ENCODE peak calls at places on chromosomes 7 and 10, in seven cellular contexts. One of them, this sample, is unnamed.

GRCh38 chr10:28925154-28925663 is 247.9 kb downstream of the BAMBI start:
- DNase-seq in adrenal gland: no peak
- DNase-seq in right atrium auricular region: peak; percentile 63
- DNase-seq in OCI-LY7: no peak
- DNase-seq in AG09319: no peak
- DNase-seq in fibroblast of villous mesenchyme: no peak
- DNase-seq in choroid plexus epithelial cell: no peak
- DNase-seq in this sample: no peak

GRCh38 chr10:12466701-12467100 is 117.4 kb downstream of the CAMK1D start:
- DNase-seq in choroid plexus epithelial cell: peak; percentile 62
- DNase-seq in adrenal gland: no peak
- DNase-seq in OCI-LY7: no peak
- DNase-seq in AG09319: no peak
- DNase-seq in fibroblast of villous mesenchyme: no peak
- DNase-seq in right atrium auricular region: no peak
- DNase-seq in this sample: no peak

GRCh38 chr7:156652886-156653568 is 12.5 kb downstream of the RNF32 start:
- DNase-seq in choroid plexus epithelial cell: no peak
- DNase-seq in OCI-LY7: no peak
- DNase-seq in adrenal gland: no peak
- DNase-seq in right atrium auricular region: no peak
- DNase-seq in fibroblast of villous mesenchyme: no peak
- DNase-seq in AG09319: no peak
- DNase-seq in this sample: peak; percentile 38

GRCh38 chr10:59079386-59080226 is 96.8 kb upstream of the PHYHIPL start:
- DNase-seq in OCI-LY7: no peak
- DNase-seq in adrenal gland: peak; percentile 44
- DNase-seq in AG09319: peak; percentile 72
- DNase-seq in fibroblast of villous mesenchyme: peak; percentile 74
- DNase-seq in right atrium auricular region: no peak
- DNase-seq in choroid plexus epithelial cell: peak; percentile 64
- DNase-seq in this sample: peak; percentile 73

GRCh38 chr7:137423321-137423720 is 79.8 kb upstream of the PTN start:
- DNase-seq in adrenal gland: no peak
- DNase-seq in AG09319: no peak
- DNase-seq in OCI-LY7: no peak
- DNase-seq in right atrium auricular region: no peak
- DNase-seq in fibroblast of villous mesenchyme: peak; percentile 62
- DNase-seq in choroid plexus epithelial cell: no peak
- DNase-seq in this sample: peak; percentile 54

GRCh38 chr7:123305840-123306375 is 106.1 kb upstream of the SLC13A1 start:
- DNase-seq in choroid plexus epithelial cell: peak; percentile 29
- DNase-seq in right atrium auricular region: no peak
- DNase-seq in fibroblast of villous mesenchyme: no peak
- DNase-seq in AG09319: no peak
- DNase-seq in adrenal gland: no peak
- DNase-seq in OCI-LY7: no peak
- DNase-seq in this sample: no peak

GRCh38 chr7:75969182-75969581 is 25.2 kb downstream of the TMEM120A start:
- DNase-seq in OCI-LY7: no peak
- DNase-seq in choroid plexus epithelial cell: no peak
- DNase-seq in adrenal gland: peak; percentile 75
- DNase-seq in right atrium auricular region: no peak
- DNase-seq in AG09319: no peak
- DNase-seq in fibroblast of villous mesenchyme: peak; percentile 86
- DNase-seq in this sample: no peak

GRCh38 chr10:110481948-110482347 is 15.8 kb upstream of the DUSP5 start:
- DNase-seq in OCI-LY7: no peak
- DNase-seq in right atrium auricular region: no peak
- DNase-seq in choroid plexus epithelial cell: no peak
- DNase-seq in fibroblast of villous mesenchyme: peak; percentile 37
- DNase-seq in AG09319: no peak
- DNase-seq in adrenal gland: no peak
- DNase-seq in this sample: no peak

GRCh38 chr7:77330169-77330882 is 85.8 kb downstream of the GSAP start:
- DNase-seq in choroid plexus epithelial cell: no peak
- DNase-seq in fibroblast of villous mesenchyme: peak; percentile 62
- DNase-seq in AG09319: no peak
- DNase-seq in right atrium auricular region: no peak
- DNase-seq in adrenal gland: no peak
- DNase-seq in OCI-LY7: peak; percentile 17
- DNase-seq in this sample: no peak

GRCh38 chr7:94174375-94174774 is 170.2 kb upstream of the BET1 start:
- DNase-seq in adrenal gland: no peak
- DNase-seq in AG09319: no peak
- DNase-seq in right atrium auricular region: no peak
- DNase-seq in fibroblast of villous mesenchyme: no peak
- DNase-seq in OCI-LY7: no peak
- DNase-seq in choroid plexus epithelial cell: no peak
- DNase-seq in this sample: no peak

GRCh38 chr7:121076350-121077164 is 88.0 kb downstream of the CPED1 start:
- DNase-seq in OCI-LY7: no peak
- DNase-seq in choroid plexus epithelial cell: peak; percentile 94
- DNase-seq in fibroblast of villous mesenchyme: peak; percentile 89
- DNase-seq in adrenal gland: no peak
- DNase-seq in AG09319: no peak
- DNase-seq in right atrium auricular region: no peak
- DNase-seq in this sample: peak; percentile 79

GRCh38 chr7:82722946-82723345 is 279.4 kb upstream of the CACNA2D1 start:
- DNase-seq in fibroblast of villous mesenchyme: no peak
- DNase-seq in OCI-LY7: no peak
- DNase-seq in adrenal gland: no peak
- DNase-seq in choroid plexus epithelial cell: no peak
- DNase-seq in AG09319: no peak
- DNase-seq in right atrium auricular region: no peak
- DNase-seq in this sample: no peak

GRCh38 chr7:72754312-72754711 is 73.7 kb downstream of the TYW1B start:
- DNase-seq in choroid plexus epithelial cell: peak; percentile 62
- DNase-seq in fibroblast of villous mesenchyme: peak; percentile 13
- DNase-seq in right atrium auricular region: no peak
- DNase-seq in OCI-LY7: no peak
- DNase-seq in adrenal gland: no peak
- DNase-seq in AG09319: no peak
- DNase-seq in this sample: no peak

GRCh38 chr10:119480667-119481066 is 61.9 kb downstream of the RGS10 start:
- DNase-seq in fibroblast of villous mesenchyme: peak; percentile 38
- DNase-seq in adrenal gland: no peak
- DNase-seq in AG09319: no peak
- DNase-seq in OCI-LY7: no peak
- DNase-seq in choroid plexus epithelial cell: no peak
- DNase-seq in right atrium auricular region: no peak
- DNase-seq in this sample: no peak
- TF ChIP-seq CTCF in fibroblast of villous mesenchyme: no peak
- TF ChIP-seq CTCF in adrenal gland: no peak
- TF ChIP-seq CTCF in AG09319: no peak
- TF ChIP-seq CTCF in OCI-LY7: no peak
- TF ChIP-seq CTCF in choroid plexus epithelial cell: no peak
- TF ChIP-seq CTCF in right atrium auricular region: no peak
- TF ChIP-seq CTCF in this sample: no peak

GRCh38 chr10:101760510-101760909 is 15.4 kb downstream of the FGF8 start:
- DNase-seq in choroid plexus epithelial cell: no peak
- DNase-seq in adrenal gland: no peak
- DNase-seq in fibroblast of villous mesenchyme: no peak
- DNase-seq in right atrium auricular region: no peak
- DNase-seq in OCI-LY7: no peak
- DNase-seq in AG09319: no peak
- DNase-seq in this sample: no peak

GRCh38 chr10:101761226-101761625 is 14.7 kb downstream of the FGF8 start:
- DNase-seq in AG09319: no peak
- DNase-seq in OCI-LY7: no peak
- DNase-seq in fibroblast of villous mesenchyme: no peak
- DNase-seq in choroid plexus epithelial cell: no peak
- DNase-seq in adrenal gland: no peak
- DNase-seq in right atrium auricular region: no peak
- DNase-seq in this sample: no peak

GRCh38 chr10:101759354-101760247 is 16.3 kb downstream of the FGF8 start:
- DNase-seq in OCI-LY7: no peak
- DNase-seq in adrenal gland: no peak
- DNase-seq in AG09319: no peak
- DNase-seq in right atrium auricular region: no peak
- DNase-seq in fibroblast of villous mesenchyme: no peak
- DNase-seq in choroid plexus epithelial cell: no peak
- DNase-seq in this sample: no peak

GRCh38 chr10:101762736-101763135 is 13.2 kb downstream of the FGF8 start:
- DNase-seq in OCI-LY7: no peak
- DNase-seq in choroid plexus epithelial cell: no peak
- DNase-seq in AG09319: no peak
- DNase-seq in adrenal gland: no peak
- DNase-seq in right atrium auricular region: no peak
- DNase-seq in fibroblast of villous mesenchyme: no peak
- DNase-seq in this sample: no peak

DNA sequence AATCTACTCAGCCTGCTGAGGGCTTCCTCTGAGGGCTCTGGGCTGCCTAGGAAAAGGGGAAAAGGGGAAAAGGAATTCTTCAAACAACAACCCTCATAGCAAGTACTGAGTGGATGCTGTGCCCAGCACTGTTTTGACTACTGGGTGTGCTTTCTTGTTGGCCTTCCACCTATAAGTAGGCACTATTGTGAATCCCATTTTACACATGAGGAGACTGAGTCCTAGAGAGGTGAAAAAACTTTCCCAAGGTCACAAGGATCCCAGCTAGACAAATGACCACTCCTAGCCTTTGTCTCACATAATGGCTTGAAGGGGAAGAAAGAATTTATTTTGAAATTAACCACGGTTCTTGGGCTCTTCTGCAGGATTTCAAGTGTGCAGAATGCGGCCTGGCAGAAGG is 17.1 kb downstream of the FGF8 start:
- DNase-seq in fibroblast of villous mesenchyme: no peak
- DNase-seq in OCI-LY7: no peak
- DNase-seq in adrenal gland: no peak
- DNase-seq in AG09319: no peak
- DNase-seq in choroid plexus epithelial cell: no peak
- DNase-seq in right atrium auricular region: no peak
- DNase-seq in this sample: no peak
- TF ChIP-seq CTCF in fibroblast of villous mesenchyme: no peak
- TF ChIP-seq CTCF in OCI-LY7: no peak
- TF ChIP-seq CTCF in adrenal gland: no peak
- TF ChIP-seq CTCF in AG09319: no peak
- TF ChIP-seq CTCF in choroid plexus epithelial cell: no peak
- TF ChIP-seq CTCF in right atrium auricular region: no peak
- TF ChIP-seq CTCF in this sample: no peak

DNA sequence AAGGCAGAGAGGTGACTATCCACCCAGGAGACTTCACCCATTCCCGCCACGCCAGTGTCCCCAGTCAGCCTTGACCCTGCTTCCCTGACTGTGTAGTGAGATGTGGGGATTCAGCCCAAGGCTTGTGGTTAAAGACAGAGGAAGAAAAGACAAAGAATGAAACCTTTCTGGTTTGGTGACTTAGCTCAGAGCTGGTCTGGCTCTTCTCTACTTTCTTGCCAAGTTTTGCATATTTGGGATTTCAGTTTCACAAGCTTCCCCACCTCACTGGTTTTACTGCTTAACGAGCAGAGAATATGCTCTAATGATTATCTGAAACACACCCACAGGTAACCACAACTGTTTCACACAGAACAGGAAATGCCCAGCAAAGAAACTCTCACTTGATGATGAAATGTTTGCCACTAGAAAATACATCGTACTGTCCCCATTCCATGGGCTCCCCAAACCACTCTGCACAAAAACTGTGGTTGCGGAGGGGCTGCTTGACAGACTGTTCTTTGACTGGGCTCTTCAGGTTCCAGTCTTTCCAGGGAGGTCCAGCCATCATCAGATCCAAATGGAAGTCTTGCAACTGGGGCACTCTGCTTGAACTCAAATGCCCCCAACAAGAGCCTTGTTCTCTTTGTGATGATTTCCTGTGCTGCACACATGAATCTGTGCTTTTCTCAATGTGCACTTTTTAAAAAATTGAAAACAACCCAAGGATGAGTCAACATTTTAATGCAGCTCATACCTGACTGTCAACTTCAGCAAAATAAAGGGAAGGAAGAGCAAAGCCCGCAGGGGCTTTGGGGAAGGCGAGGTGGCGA is 95.5 kb downstream of the CTBP2 start:
- DNase-seq in fibroblast of villous mesenchyme: peak; percentile 92
- DNase-seq in choroid plexus epithelial cell: peak; percentile 78
- DNase-seq in right atrium auricular region: no peak
- DNase-seq in OCI-LY7: peak; percentile 90
- DNase-seq in AG09319: no peak
- DNase-seq in adrenal gland: no peak
- DNase-seq in this sample: peak; percentile 51
- TF ChIP-seq CTCF in fibroblast of villous mesenchyme: no peak
- TF ChIP-seq CTCF in choroid plexus epithelial cell: no peak
- TF ChIP-seq CTCF in right atrium auricular region: no peak
- TF ChIP-seq CTCF in OCI-LY7: no peak
- TF ChIP-seq CTCF in AG09319: no peak
- TF ChIP-seq CTCF in adrenal gland: no peak
- TF ChIP-seq CTCF in this sample: no peak

DNA sequence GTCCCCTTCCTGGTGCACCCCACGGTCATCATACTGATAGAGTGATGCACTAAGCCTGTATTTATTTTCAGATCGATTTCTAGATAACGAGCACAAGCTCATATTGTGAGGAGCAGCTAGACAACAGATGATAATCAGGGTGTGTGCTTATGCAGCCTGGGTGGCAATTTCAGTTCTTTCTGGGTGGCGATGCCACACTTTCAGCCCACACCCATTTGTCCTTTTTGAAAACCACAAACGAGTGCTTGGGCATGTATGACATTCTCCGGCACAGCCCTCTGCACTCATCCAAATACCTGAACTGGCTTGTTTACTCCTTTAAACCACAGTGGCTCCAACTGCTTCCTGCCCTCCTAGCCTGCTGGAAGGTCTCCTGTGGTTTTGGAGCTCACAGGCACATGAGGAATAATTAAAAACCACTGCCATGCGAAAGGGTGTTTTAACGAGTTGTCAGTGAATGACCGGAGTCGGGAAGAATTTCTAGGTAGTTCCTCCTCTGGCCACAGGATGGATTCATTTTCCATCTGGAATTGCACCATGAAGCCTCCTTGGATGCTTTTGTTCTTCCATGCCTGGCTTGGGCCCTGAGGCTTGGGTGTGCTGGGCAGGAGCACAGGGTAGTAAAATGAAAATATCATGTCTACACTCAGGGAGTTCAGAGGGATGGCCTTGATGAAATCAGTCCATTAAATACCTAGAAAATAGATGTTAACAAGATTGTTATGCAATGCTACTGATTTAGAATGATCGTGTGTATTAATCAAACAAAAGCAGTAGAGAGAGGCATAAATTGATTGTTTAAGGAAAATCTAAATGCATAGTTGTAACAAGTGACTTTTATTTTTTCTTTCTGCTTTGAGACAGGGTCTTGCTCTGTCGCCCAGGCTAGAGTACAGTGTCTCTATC is 52.4 kb upstream of the ITGB1 start:
- DNase-seq in choroid plexus epithelial cell: peak; percentile 84
- DNase-seq in OCI-LY7: no peak
- DNase-seq in adrenal gland: no peak
- DNase-seq in right atrium auricular region: no peak
- DNase-seq in fibroblast of villous mesenchyme: peak; percentile 95
- DNase-seq in AG09319: peak; percentile 79
- DNase-seq in this sample: peak; percentile 89
- TF ChIP-seq CTCF in choroid plexus epithelial cell: peak; percentile 65
- TF ChIP-seq CTCF in OCI-LY7: peak; percentile 26
- TF ChIP-seq CTCF in adrenal gland: peak; percentile 39
- TF ChIP-seq CTCF in right atrium auricular region: peak; percentile 46
- TF ChIP-seq CTCF in fibroblast of villous mesenchyme: peak; percentile 68
- TF ChIP-seq CTCF in AG09319: peak; percentile 48
- TF ChIP-seq CTCF in this sample: peak; percentile 83

GRCh38 chr7:128162666-128163065 is 78.4 kb upstream of the LEP start:
- DNase-seq in fibroblast of villous mesenchyme: no peak
- DNase-seq in right atrium auricular region: peak; percentile 11
- DNase-seq in OCI-LY7: no peak
- DNase-seq in adrenal gland: no peak
- DNase-seq in AG09319: no peak
- DNase-seq in choroid plexus epithelial cell: no peak
- DNase-seq in this sample: no peak
- TF ChIP-seq CTCF in fibroblast of villous mesenchyme: no peak
- TF ChIP-seq CTCF in right atrium auricular region: no peak
- TF ChIP-seq CTCF in OCI-LY7: no peak
- TF ChIP-seq CTCF in adrenal gland: no peak
- TF ChIP-seq CTCF in AG09319: no peak
- TF ChIP-seq CTCF in choroid plexus epithelial cell: no peak
- TF ChIP-seq CTCF in this sample: no peak